ENCODE peak calls at places on chromosomes 6 and 20, in six cellular contexts. Y is endothelial cell of umbilical vein, Q is prostate gland, V is tibial nerve, S is heart left ventricle, R is Peyer's patch. M is an unnamed sample.

GRCh38 chr6:107079429-107079828 is 35.9 kb downstream of the BEND3 start:
- DNase-seq in Y (no peak), Q (no peak), V (no peak), S (no peak), R (no peak), M (no peak)

GRCh38 chr6:157634566-157634965 is 188.5 kb upstream of the SNX9 start:
- DNase-seq in Y (no peak), Q (no peak), V (no peak), S (no peak), R (no peak), M (no peak)

GRCh38 chr6:147855823-147856222 is 347.3 kb downstream of the SAMD5 start:
- DNase-seq in Y (no peak), Q (no peak), V (no peak), S (no peak), R (no peak), M (no peak)

GRCh38 chr6:48194596-48195295 is 83.7 kb upstream of the PTCHD4 start:
- DNase-seq in Y (no peak), Q (no peak), V (no peak), S (no peak), R (no peak), M (no peak)

GRCh38 chr6:63904844-63905243 is 269.2 kb downstream of the PHF3 start:
- DNase-seq in Y (peak; percentile 76), Q (no peak), V (no peak), S (no peak), R (no peak), M (no peak)

GRCh38 chr20:12049125-12049524 is 131.4 kb downstream of the BTBD3 start:
- DNase-seq in Y (peak; percentile 6), Q (no peak), V (no peak), S (no peak), R (no peak), M (no peak)

GRCh38 chr20:36836591-36837329 is 39.2 kb upstream of the TLDC2 start:
- DNase-seq in Y (peak; percentile 43), Q (no peak), V (no peak), S (peak; percentile 66), R (peak; percentile 62), M (peak; percentile 72)

GRCh38 chr6:12233693-12234551 is 56.2 kb upstream of the EDN1 start:
- DNase-seq in Y (peak; percentile 86), Q (peak; percentile 71), V (peak; percentile 78), S (no peak), R (no peak), M (peak; percentile 61)

GRCh38 chr6:6193221-6193745 is 127.2 kb downstream of the F13A1 start:
- DNase-seq in Y (no peak), Q (no peak), V (no peak), S (no peak), R (no peak), M (no peak)

DNA sequence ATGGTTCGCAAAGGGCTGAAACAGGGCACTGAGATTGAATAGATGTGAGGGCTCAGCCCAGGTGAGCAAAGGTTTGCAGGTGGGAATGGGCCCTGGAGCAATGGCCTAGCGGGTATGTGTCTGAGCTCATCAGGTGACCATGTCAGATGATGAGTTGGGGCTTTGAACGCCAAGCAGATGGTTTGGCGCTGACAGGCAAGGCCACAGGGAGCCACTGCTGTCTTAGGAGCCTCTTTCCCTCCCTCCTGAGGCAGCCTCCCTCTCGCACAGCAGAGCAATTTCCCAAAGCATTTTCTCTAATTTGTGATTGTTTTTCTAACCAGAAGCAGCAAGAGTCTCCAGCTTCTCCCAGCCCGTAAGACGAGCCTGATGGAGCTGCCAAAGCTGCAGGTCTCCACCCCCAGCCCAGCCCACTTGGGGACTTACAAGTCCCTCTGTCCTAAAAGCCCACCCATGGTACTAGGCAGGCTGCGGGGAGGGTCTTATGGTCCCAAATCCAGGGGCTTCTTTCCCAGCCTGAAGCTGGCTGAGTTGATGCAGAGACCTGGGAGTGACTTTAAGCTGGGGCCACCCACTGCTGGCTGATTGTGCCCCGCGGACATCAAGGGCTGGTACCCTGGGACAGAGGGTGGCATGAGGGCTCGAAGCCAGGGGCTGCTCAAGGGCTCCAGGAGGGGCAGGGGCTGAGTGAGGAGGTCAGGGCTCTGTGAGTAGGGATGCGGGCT is 11.6 kb downstream of the CDH22 start:
- DNase-seq in Y (no peak), Q (no peak), V (no peak), S (no peak), R (no peak), M (no peak)
- H3K27me3 ChIP-seq in Y (no peaks in the 10 kb centered on the region), Q (no peaks in the 10 kb centered on the region), V (peaks cover 78% of the 10 kb centered on the region), S (peaks cover 91% of the 10 kb centered on the region), R (no peaks in the 10 kb centered on the region), M (no peaks in the 10 kb centered on the region)

GRCh38 chr6:159180001-159180400 is 10.8 kb downstream of the FNDC1 start:
- DNase-seq in Y (no peak), Q (no peak), V (no peak), S (no peak), R (no peak), M (no peak)

GRCh38 chr6:159190460-159190859 is 21.3 kb downstream of the FNDC1 start:
- DNase-seq in Y (no peak), Q (no peak), V (no peak), S (no peak), R (no peak), M (no peak)

GRCh38 chr6:159181914-159182313 is 12.7 kb downstream of the FNDC1 start:
- DNase-seq in Y (no peak), Q (no peak), V (no peak), S (no peak), R (no peak), M (no peak)

GRCh38 chr6:159178847-159179246 is 9.6 kb downstream of the FNDC1 start:
- DNase-seq in Y (no peak), Q (no peak), V (no peak), S (no peak), R (no peak), M (no peak)

GRCh38 chr6:159184559-159184958 is 15.4 kb downstream of the FNDC1 start:
- DNase-seq in Y (no peak), Q (no peak), V (no peak), S (no peak), R (no peak), M (no peak)
- TF ChIP-seq POLR2A in Y (no peak), Q (no peak), V (no peak), S (no peak), R (no peak), M (no peak)

DNA sequence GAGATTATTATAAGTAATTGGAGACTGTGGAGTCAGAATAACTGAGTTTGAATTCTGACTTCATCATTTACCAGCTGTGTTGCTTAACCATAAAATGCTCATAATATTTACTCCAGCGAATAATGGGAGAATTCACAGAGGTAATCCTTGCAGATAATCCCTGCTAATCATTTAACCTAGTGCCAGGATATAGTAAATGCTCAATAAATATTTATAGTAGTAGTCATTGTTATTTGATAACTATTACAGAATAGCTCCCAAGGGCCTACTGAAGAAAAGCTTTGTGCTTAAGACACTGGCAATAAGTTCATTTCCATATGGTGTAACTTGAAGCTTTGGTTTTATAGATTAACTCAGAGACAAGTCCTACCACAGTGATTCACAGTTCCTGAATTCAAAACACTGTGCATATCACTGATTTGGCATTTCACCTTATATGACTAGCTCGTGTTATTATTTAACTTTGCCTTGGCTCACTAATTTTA is 208.8 kb upstream of the PLCB4 start:
- DNase-seq in Y (peak; percentile 37), Q (no peak), V (no peak), S (no peak), R (no peak), M (no peak)
- TF ChIP-seq CTCF in Y (no peak), Q (no peak), V (no peak), S (no peak), R (no peak), M (no peak)

GRCh38 chr20:15740046-15740775 is 833.0 kb downstream of the KIF16B start:
- DNase-seq in Y (no peak), Q (no peak), V (no peak), S (no peak), R (no peak), M (no peak)

GRCh38 chr20:15739056-15739455 is 834.2 kb downstream of the KIF16B start:
- DNase-seq in Y (no peak), Q (no peak), V (no peak), S (no peak), R (no peak), M (no peak)

GRCh38 chr20:15742627-15743026 is 830.6 kb downstream of the KIF16B start:
- DNase-seq in Y (no peak), Q (no peak), V (no peak), S (no peak), R (no peak), M (no peak)

GRCh38 chr20:15742076-15742475 is 831.2 kb downstream of the KIF16B start:
- DNase-seq in Y (no peak), Q (no peak), V (no peak), S (no peak), R (no peak), M (no peak)
- H3K27me3 ChIP-seq in Y (no peaks in the 10 kb centered on the region), Q (no peaks in the 10 kb centered on the region), V (no peaks in the 10 kb centered on the region), S (no peaks in the 10 kb centered on the region), R (no peaks in the 10 kb centered on the region), M (no peaks in the 10 kb centered on the region)